ENCODE peak calls at places on chromosome 14, in eight cellular contexts. F is activated B cell treated with CpG ODN at 0.5 μM for 24 hours, P is cardiac fibroblast, C is cardiac muscle cell, Y is WERI-Rb-1, J is choroid plexus epithelial cell, K is mucosa of descending colon, M is progenitor cell of endocrine pancreas. T is an unnamed sample.

GRCh38 chr14:47626151-47627035 is 49.0 kb downstream of the MDGA2 start:
- DNase-seq in J (no peak), P (no peak), F (no peak), Y (no peak), M (no peak), K (no peak), C (no peak), T (no peak)

GRCh38 chr14:68624541-68625220 is 168.2 kb downstream of the ZFP36L1 start:
- DNase-seq in P (no peak), J (no peak), Y (no peak), C (no peak), F (no peak), M (no peak), K (no peak), T (no peak)

GRCh38 chr14:21136024-21136423 is 19.8 kb downstream of the OR5AU1 start:
- DNase-seq in P (peak; percentile 35), M (no peak), C (peak; percentile 28), F (no peak), Y (no peak), K (no peak), J (peak; percentile 27), T (no peak)

GRCh38 chr14:80278293-80279037 is 67.2 kb upstream of the DIO2 start:
- DNase-seq in Y (no peak), M (no peak), J (peak; percentile 21), F (no peak), P (peak; percentile 82), K (no peak), C (peak; percentile 61), T (peak; percentile 33)

GRCh38 chr14:72909163-72909562 is 15.3 kb upstream of the DPF3 start:
- DNase-seq in F (no peak), M (no peak), C (peak; percentile 14), K (no peak), J (no peak), P (no peak), Y (no peak), T (no peak)

GRCh38 chr14:68729556-68729955 is 63.3 kb downstream of the ZFP36L1 start:
- DNase-seq in F (no peak), M (no peak), K (no peak), P (no peak), C (no peak), J (no peak), Y (no peak), T (no peak)

GRCh38 chr14:68976160-68977067 is 2.7 kb downstream of the ACTN1 start:
- DNase-seq in C (peak; percentile 40), J (peak; percentile 19), Y (no peak), F (no peak), M (no peak), K (peak; percentile 62), P (no peak), T (peak; percentile 58)

GRCh38 chr14:50823051-50823762 is 7.8 kb downstream of the NIN start:
- DNase-seq in J (no peak), C (no peak), M (no peak), K (no peak), Y (no peak), P (no peak), F (no peak), T (peak; percentile 28)

GRCh38 chr14:100875861-100876590 is 27.5 kb downstream of the RTL1 start:
- DNase-seq in Y (no peak), M (no peak), J (no peak), K (no peak), F (no peak), C (no peak), P (no peak), T (peak; percentile 4)

GRCh38 chr14:91220581-91221000 is 23.9 kb downstream of the GPR68 start:
- DNase-seq in P (no peak), K (no peak), M (no peak), C (no peak), J (no peak), Y (no peak), F (no peak), T (no peak)

GRCh38 chr14:69260979-69261605 is 1.1 kb downstream of the GALNT16 start:
- DNase-seq in F (peak; percentile 52), C (no peak), J (no peak), M (peak; percentile 59), Y (peak; percentile 57), P (no peak), K (peak; percentile 64), T (peak; percentile 50)

GRCh38 chr14:84021433-84021832 is 1508.5 kb upstream of the FLRT2 start:
- DNase-seq in Y (no peak), F (no peak), C (no peak), P (no peak), K (no peak), M (no peak), J (no peak), T (no peak)

DNA sequence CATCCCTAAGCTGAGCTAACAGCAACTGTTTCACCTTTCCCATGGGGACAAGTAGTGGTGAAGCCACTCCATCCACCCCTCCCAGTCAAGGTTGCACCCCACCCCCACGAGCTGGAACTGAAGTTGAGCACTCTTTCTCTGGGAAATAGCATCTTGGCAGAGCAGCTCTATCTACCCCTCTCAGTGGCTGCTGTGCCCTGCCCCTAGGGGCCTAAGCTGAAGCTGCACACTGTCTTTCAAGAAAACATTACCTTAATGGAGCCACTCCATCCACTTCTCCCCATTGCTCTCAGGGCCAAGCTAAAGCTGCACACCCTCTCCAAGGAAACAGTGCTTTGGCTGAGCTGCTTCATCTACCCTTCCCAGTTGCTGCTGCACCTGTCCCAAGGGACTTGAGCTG is 170.6 kb upstream of the CCDC196 start:
- DNase-seq in P (no peak), M (no peak), J (no peak), C (no peak), F (no peak), K (no peak), Y (no peak), T (no peak)
- TF ChIP-seq CTCF in P (no peak), M (peak; percentile 33), J (no peak), C (no peak), F (no peak), K (no peak), Y (peak; percentile 42), T (no peak)

DNA sequence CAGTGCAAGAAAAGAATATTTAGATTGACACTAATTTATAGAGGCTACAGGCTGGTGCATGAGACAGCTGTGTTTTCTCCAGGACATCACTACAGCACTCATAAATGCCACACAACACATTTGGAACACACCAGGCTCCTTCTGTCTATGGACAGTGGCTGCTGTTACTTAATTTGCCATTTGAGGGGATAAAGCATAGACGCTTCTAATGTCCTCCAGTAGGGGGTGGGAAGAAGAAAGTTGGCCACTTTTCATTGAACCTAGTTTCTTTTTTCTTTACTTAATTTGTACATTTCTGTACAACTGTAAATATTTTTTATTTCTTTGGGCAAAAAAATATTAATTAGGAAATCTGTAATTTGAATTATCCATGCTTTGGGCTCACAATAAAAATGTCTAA is 12.4 kb upstream of the RTN1 start:
- DNase-seq in K (no peak), J (peak; percentile 33), C (no peak), Y (no peak), P (no peak), M (no peak), F (no peak), T (no peak)
- TF ChIP-seq CTCF in K (no peak), J (peak; percentile 66), C (peak; percentile 32), Y (peak; percentile 32), P (peak; percentile 37), M (peak; percentile 62), F (no peak), T (no peak)

GRCh38 chr14:102772781-102773570 is 4.3 kb upstream of the TRAF3 start:
- DNase-seq in C (no peak), J (peak; percentile 44), P (peak; percentile 41), F (no peak), Y (peak; percentile 55), K (no peak), M (no peak), T (no peak)
- TF ChIP-seq CTCF in C (peak; percentile 29), J (peak; percentile 51), P (peak; percentile 21), F (no peak), Y (peak; percentile 67), K (no peak), M (peak; percentile 43), T (no peak)

GRCh38 chr14:64636980-64637429 is 67.2 kb upstream of the PLEKHG3 start:
- DNase-seq in C (no peak), Y (no peak), J (no peak), F (no peak), M (no peak), K (no peak), P (no peak), T (no peak)
- TF ChIP-seq CTCF in C (no peak), Y (no peak), J (no peak), F (no peak), M (no peak), K (no peak), P (no peak), T (peak; percentile 31)

GRCh38 chr14:52948039-52948438 is 2.8 kb downstream of the FERMT2 start:
- DNase-seq in C (no peak), P (no peak), J (no peak), K (no peak), M (no peak), Y (no peak), F (no peak), T (no peak)
- TF ChIP-seq CTCF in C (no peak), P (no peak), J (no peak), K (no peak), M (no peak), Y (no peak), F (no peak), T (no peak)

GRCh38 chr14:106564058-106564643 is 1037.8 kb downstream of the TMEM121 start:
- DNase-seq in F (peak; percentile 56), K (peak; percentile 73), J (no peak), P (no peak), Y (peak; percentile 54), M (no peak), C (no peak), T (no peak)
- TF ChIP-seq CTCF in F (peak; percentile 26), K (peak; percentile 46), J (peak; percentile 14), P (peak; percentile 15), Y (peak; percentile 81), M (no peak), C (no peak), T (no peak)

GRCh38 chr14:52840916-52841315 is 49.5 kb upstream of the GNPNAT1 start:
- DNase-seq in Y (no peak), F (no peak), M (no peak), K (no peak), J (peak; percentile 52), P (peak; percentile 73), C (peak; percentile 53), T (no peak)
- TF ChIP-seq CTCF in Y (no peak), F (no peak), M (no peak), K (no peak), J (no peak), P (no peak), C (no peak), T (no peak)

DNA sequence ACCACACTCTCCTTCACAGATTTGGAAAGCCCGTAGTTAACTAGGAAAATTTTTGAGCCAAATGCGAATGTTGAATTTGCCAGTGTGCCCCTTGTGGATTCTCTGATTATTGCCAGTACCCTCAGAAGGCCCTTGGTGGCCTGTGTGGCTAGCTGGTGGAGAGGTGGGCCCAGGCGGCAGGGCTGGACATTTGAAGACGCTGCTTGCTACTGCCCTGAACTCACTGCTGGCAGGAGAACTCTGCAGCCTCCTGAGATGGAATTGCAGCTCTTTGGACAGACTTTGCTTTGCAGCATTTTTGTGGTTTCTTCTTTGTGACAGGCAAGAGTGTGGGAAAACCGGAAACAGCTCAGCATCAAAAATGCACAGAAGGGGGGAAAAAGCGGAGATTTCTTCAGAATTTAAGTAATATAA is 97.6 kb downstream of the TGFB3 start:
- DNase-seq in J (peak; percentile 97), K (no peak), F (no peak), M (no peak), P (peak; percentile 97), Y (no peak), C (peak; percentile 96), T (no peak)
- TF ChIP-seq CTCF in J (peak; percentile 49), K (no peak), F (no peak), M (peak; percentile 32), P (peak; percentile 44), Y (peak; percentile 39), C (peak; percentile 39), T (peak; percentile 19)